ENCODE peak calls at places on chromosomes 13 and 19, in seven cellular contexts. Y is ascending aorta, F is bronchial epithelial cell, U is fibroblast of lung, Q is esophagus squamous epithelium, R is A673, K is GM06990. N is an unnamed sample.

GRCh38 chr13:113939905-113940339 is 34.0 kb downstream of the C13orf46 start:
- DNase-seq in Y (no peak), F (no peak), U (no peak), Q (no peak), R (no peak), K (no peak), N (no peak)

GRCh38 chr19:33505168-33505567 is 16.4 kb downstream of the PEPD start:
- DNase-seq in Y (no peak), F (no peak), U (peak; percentile 23), Q (no peak), R (no peak), K (no peak), N (no peak)

GRCh38 chr13:113065406-113066141 is 40.0 kb upstream of the F7 start:
- DNase-seq in Y (no peak), F (no peak), U (peak; percentile 22), Q (no peak), R (no peak), K (no peak), N (no peak)

GRCh38 chr13:111505175-111505777 is 184.8 kb downstream of the TEX29 start:
- DNase-seq in Y (no peak), F (no peak), U (no peak), Q (no peak), R (peak; percentile 49), K (no peak), N (no peak)

GRCh38 chr13:44715287-44716224 is 139.4 kb upstream of the TSC22D1 start:
- DNase-seq in Y (no peak), F (no peak), U (peak; percentile 35), Q (no peak), R (no peak), K (no peak), N (no peak)

GRCh38 chr19:48445256-48445605 is 552 bp upstream of the GRWD1 start:
- DNase-seq in Y (peak; percentile 73), F (peak; percentile 91), U (peak; percentile 93), Q (no peak), R (peak; percentile 89), K (no peak), N (peak; percentile 52)

GRCh38 chr13:72397265-72397664 is 330.2 kb downstream of the MZT1 start:
- DNase-seq in Y (no peak), F (no peak), U (no peak), Q (no peak), R (no peak), K (no peak), N (no peak)

GRCh38 chr13:108120332-108120731 is 95.0 kb downstream of the LIG4 start:
- DNase-seq in Y (no peak), F (no peak), U (no peak), Q (no peak), R (peak; percentile 84), K (no peak), N (no peak)

GRCh38 chr19:9940778-9941177 is 4.5 kb upstream of the OLFM2 start:
- DNase-seq in Y (no peak), F (no peak), U (peak; percentile 28), Q (no peak), R (no peak), K (no peak), N (no peak)

GRCh38 chr19:39413269-39413902 is 917 bp downstream of the PLEKHG2 start:
- DNase-seq in Y (peak; percentile 88), F (no peak), U (peak; percentile 51), Q (no peak), R (peak; percentile 78), K (peak; percentile 73), N (no peak)

GRCh38 chr19:35124098-35125060 is 8.8 kb downstream of the FXYD3 start:
- DNase-seq in Y (peak; percentile 96), F (peak; percentile 82), U (peak; percentile 84), Q (no peak), R (peak; percentile 94), K (peak; percentile 84), N (peak; percentile 53)

GRCh38 chr13:101700598-101700997 is 248.1 kb downstream of the ITGBL1 start:
- DNase-seq in Y (no peak), F (no peak), U (peak; percentile 25), Q (no peak), R (no peak), K (no peak), N (no peak)

GRCh38 chr19:53942001-53942786 is 20.5 kb upstream of the CACNG8 start:
- DNase-seq in Y (no peak), F (no peak), U (no peak), Q (no peak), R (peak; percentile 59), K (peak; percentile 28), N (no peak)

GRCh38 chr13:76976488-76976887 is 15.4 kb upstream of the CLN5 start:
- DNase-seq in Y (no peak), F (peak; percentile 55), U (peak; percentile 87), Q (no peak), R (no peak), K (no peak), N (peak; percentile 59)

GRCh38 chr13:76982051-76982450 is 9.8 kb upstream of the CLN5 start:
- DNase-seq in Y (no peak), F (no peak), U (no peak), Q (no peak), R (no peak), K (no peak), N (no peak)

GRCh38 chr13:76976929-76977328 is 15.0 kb upstream of the CLN5 start:
- DNase-seq in Y (no peak), F (no peak), U (no peak), Q (no peak), R (no peak), K (no peak), N (no peak)

GRCh38 chr13:76983676-76984075 is 8.2 kb upstream of the CLN5 start:
- DNase-seq in Y (no peak), F (no peak), U (no peak), Q (no peak), R (no peak), K (no peak), N (no peak)

DNA sequence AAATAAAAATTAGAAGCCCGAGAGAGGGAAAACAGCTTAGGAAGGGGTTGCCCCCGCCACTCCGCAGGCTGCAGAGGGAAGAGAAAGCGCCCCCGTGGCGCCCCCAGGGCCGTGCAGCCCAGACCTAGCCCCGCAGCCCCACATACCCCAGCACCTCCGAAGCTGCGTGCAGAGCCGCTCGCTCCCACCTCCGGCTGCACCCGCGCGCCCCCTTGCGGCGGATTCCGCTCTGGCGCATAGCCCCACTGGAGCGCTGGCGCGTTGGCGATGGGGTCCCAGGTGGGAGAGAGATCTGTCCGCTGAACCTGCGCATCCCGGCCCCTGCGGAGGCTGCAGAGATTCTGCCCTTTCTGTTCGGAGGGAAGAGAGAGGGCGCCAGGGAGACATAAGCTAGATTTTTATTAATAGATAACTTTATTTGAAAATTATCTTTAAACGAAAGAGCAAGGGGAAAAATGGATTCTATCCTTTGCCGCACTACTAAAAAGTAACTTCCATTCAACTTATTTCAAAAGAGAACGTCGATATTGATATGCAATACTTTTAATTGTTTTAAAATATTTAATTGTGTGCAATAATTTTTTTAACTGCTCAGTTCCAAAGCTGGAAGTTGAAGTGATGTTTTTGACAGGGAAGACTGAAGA is 11.7 kb upstream of the CLN5 start:
- DNase-seq in Y (peak; percentile 85), F (peak; percentile 21), U (peak; percentile 28), Q (no peak), R (peak; percentile 77), K (peak; percentile 80), N (no peak)
- TF ChIP-seq CTCF in Y (peak; percentile 96), F (peak; percentile 98), U (peak; percentile 89), Q (peak; percentile 90), R (peak; percentile 98), K (peak; percentile 99), N (peak; percentile 100)

GRCh38 chr13:24745861-24746617 is 17.9 kb upstream of the RNF17 start:
- DNase-seq in Y (no peak), F (no peak), U (peak; percentile 1), Q (no peak), R (no peak), K (peak; percentile 25), N (no peak)

GRCh38 chr13:24747248-24748151 is 16.5 kb upstream of the RNF17 start:
- DNase-seq in Y (no peak), F (no peak), U (peak; percentile 15), Q (no peak), R (peak; percentile 14), K (peak; percentile 51), N (no peak)

GRCh38 chr13:24744247-24744646 is 19.7 kb upstream of the RNF17 start:
- DNase-seq in Y (no peak), F (no peak), U (no peak), Q (no peak), R (no peak), K (no peak), N (no peak)

GRCh38 chr13:24746618-24747247 is 17.2 kb upstream of the RNF17 start:
- DNase-seq in Y (no peak), F (no peak), U (peak; percentile 12), Q (no peak), R (peak; percentile 42), K (peak; percentile 52), N (no peak)

GRCh38 chr13:24745516-24745860 is 18.5 kb upstream of the RNF17 start:
- DNase-seq in Y (no peak), F (no peak), U (no peak), Q (no peak), R (no peak), K (no peak), N (no peak)
- H3K27me3 ChIP-seq in Y (no peaks in the 10 kb centered on the region), F (peaks cover 6% of the 10 kb centered on the region), U (peaks cover 10% of the 10 kb centered on the region), Q (peaks cover 75% of the 10 kb centered on the region), R (peaks cover 54% of the 10 kb centered on the region), K (peaks cover 4% of the 10 kb centered on the region), N (peaks cover 13% of the 10 kb centered on the region)

DNA sequence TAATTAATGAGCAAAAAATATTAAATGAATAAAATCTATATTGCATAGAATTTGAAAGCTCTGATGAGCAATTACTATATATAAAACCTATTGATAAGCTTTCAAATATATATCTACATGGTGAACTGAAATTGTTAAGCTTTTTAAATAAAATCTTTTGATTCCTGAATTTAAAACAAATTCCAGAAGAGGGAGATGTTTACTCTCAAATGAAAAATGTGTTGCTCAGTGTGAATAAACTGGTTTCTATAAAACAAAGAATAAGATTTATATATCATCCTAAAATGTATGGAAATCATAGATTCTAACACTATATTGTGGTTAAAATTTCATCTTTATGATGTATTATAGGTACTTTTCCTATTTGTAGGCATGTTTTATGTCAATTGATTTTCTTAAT is 171.5 kb upstream of the SLITRK6 start:
- DNase-seq in Y (no peak), F (peak; percentile 41), U (no peak), Q (no peak), R (peak; percentile 3), K (no peak), N (no peak)
- TF ChIP-seq CTCF in Y (no peak), F (no peak), U (no peak), Q (no peak), R (peak; percentile 19), K (no peak), N (no peak)

GRCh38 chr13:99963832-99964339 is 7.7 kb downstream of the ZIC5 start:
- DNase-seq in Y (peak; percentile 27), F (no peak), U (no peak), Q (no peak), R (no peak), K (no peak), N (no peak)
- H3K27me3 ChIP-seq in Y (peaks cover 22% of the 10 kb centered on the region), F (peaks cover 51% of the 10 kb centered on the region), U (peaks cover 52% of the 10 kb centered on the region), Q (peaks cover 100% of the 10 kb centered on the region), R (no peaks in the 10 kb centered on the region), K (peaks cover 6% of the 10 kb centered on the region), N (peaks cover 43% of the 10 kb centered on the region)

N was measured in BJ.